ENCODE peak calls at places on chromosomes 2 and 18, in five cellular contexts. U is HL-60, X is adrenal gland, D is GM12878, I is RWPE2. L is an unnamed sample. For H3K27me3, the result is how much of the 10 kb centered on the place peaks cover.

GRCh38 chr2:107932483-107932882 is 53.8 kb upstream of the SLC5A7 start:
- DNase-seq in U (no peak), X (no peak), D (no peak), I (no peak), L (no peak)

GRCh38 chr2:20524412-20525040 is 77.7 kb downstream of the RHOB start:
- DNase-seq in U (no peak), X (peak), D (no peak), I (peak), L (peak)

GRCh38 chr18:70233974-70234373 is 28.5 kb upstream of the RTTN start:
- DNase-seq in U (no peak), X (no peak), D (no peak), I (no peak), L (no peak)

GRCh38 chr2:98388601-98389247 is 42.5 kb downstream of the CNGA3 start:
- DNase-seq in U (no peak), X (no peak), D (no peak), I (no peak), L (no peak)

GRCh38 chr18:68721681-68722583 is 7.0 kb upstream of the TMX3 start:
- DNase-seq in U (peak), X (no peak), D (peak), I (no peak), L (no peak)

GRCh38 chr2:19651466-19651865 is 250.3 kb downstream of the TTC32 start:
- DNase-seq in U (no peak), X (no peak), D (no peak), I (no peak), L (no peak)

GRCh38 chr2:207823865-207824264 is 54.2 kb upstream of the FZD5 start:
- DNase-seq in U (no peak), X (no peak), D (no peak), I (no peak), L (no peak)

GRCh38 chr2:38095996-38096861 is 20.3 kb upstream of the CYP1B1 start:
- DNase-seq in U (peak), X (no peak), D (no peak), I (no peak), L (peak)

GRCh38 chr2:1432726-1433125 is 19.5 kb downstream of the TPO start:
- DNase-seq in U (no peak), X (no peak), D (no peak), I (no peak), L (no peak)

GRCh38 chr18:55863876-55864275 is 275.9 kb upstream of the TCF4 start:
- DNase-seq in U (no peak), X (no peak), D (no peak), I (no peak), L (no peak)

GRCh38 chr2:460861-461260 is 173.0 kb upstream of the ALKAL2 start:
- DNase-seq in U (no peak), X (no peak), D (no peak), I (no peak), L (no peak)

GRCh38 chr18:12049983-12050811 is 43.4 kb upstream of the ANKRD62 start:
- DNase-seq in U (peak), X (no peak), D (peak), I (no peak), L (no peak)

GRCh38 chr18:36640005-36640952 is 188.5 kb downstream of the TPGS2 start:
- DNase-seq in U (no peak), X (peak), D (no peak), I (no peak), L (no peak)

GRCh38 chr2:70499253-70499652 is 54.4 kb downstream of the TGFA start:
- DNase-seq in U (no peak), X (no peak), D (no peak), I (no peak), L (no peak)

GRCh38 chr2:70498528-70498927 is 55.1 kb downstream of the TGFA start:
- DNase-seq in U (no peak), X (no peak), D (no peak), I (no peak), L (no peak)

GRCh38 chr2:70501215-70501614 is 52.4 kb downstream of the TGFA start:
- DNase-seq in U (no peak), X (no peak), D (no peak), I (no peak), L (no peak)

GRCh38 chr2:70496819-70497218 is 56.8 kb downstream of the TGFA start:
- DNase-seq in U (no peak), X (peak), D (no peak), I (no peak), L (no peak)

DNA sequence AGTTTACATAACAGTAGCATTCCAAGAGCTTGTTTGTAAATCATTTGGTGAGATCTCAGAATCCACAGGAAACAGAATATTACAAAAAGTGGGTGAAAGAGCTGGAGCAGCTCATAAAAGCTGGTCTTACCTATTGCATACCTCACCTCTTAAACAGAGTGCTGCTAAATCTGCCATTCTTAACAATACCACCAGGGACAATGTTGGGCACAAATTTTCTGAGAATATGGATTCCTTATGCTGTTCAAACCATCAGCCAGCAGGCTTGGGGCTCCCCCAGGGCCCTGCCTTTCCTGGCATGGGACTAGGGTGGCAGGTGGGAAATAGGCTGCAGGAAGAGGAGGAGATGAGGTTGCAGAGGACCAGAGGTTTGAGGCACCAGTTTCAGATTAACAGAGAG is 55.6 kb downstream of the TGFA start:
- DNase-seq in U (no peak), X (no peak), D (no peak), I (no peak), L (no peak)
- TF ChIP-seq CTCF in U (no peak), X (no peak), D (peak), I (peak), L (no peak)

GRCh38 chr2:12321017-12321641 is 395.6 kb upstream of the TRIB2 start:
- DNase-seq in U (no peak), X (peak), D (no peak), I (no peak), L (peak)

GRCh38 chr2:12318427-12319057 is 398.2 kb upstream of the TRIB2 start:
- DNase-seq in U (no peak), X (peak), D (no peak), I (no peak), L (no peak)

GRCh38 chr2:12321886-12322285 is 394.9 kb upstream of the TRIB2 start:
- DNase-seq in U (no peak), X (no peak), D (no peak), I (no peak), L (no peak)

GRCh38 chr2:12317853-12318426 is 398.8 kb upstream of the TRIB2 start:
- DNase-seq in U (no peak), X (peak), D (no peak), I (no peak), L (no peak)

GRCh38 chr2:12320027-12320734 is 396.6 kb upstream of the TRIB2 start:
- DNase-seq in U (no peak), X (peak), D (no peak), I (no peak), L (no peak)
- H3K27me3 ChIP-seq in U (under half), X (under half), D (under half), I (under half), L (under half)

GRCh38 chr2:157877761-157878400 is 1.8 kb upstream of the ACVR1 start:
- DNase-seq in U (no peak), X (no peak), D (no peak), I (no peak), L (no peak)

GRCh38 chr2:157874997-157875719 is 972 bp downstream of the ACVR1 start:
- DNase-seq in U (no peak), X (peak), D (no peak), I (no peak), L (peak)

GRCh38 chr2:157876771-157877108 is 610 bp upstream of the ACVR1 start:
- DNase-seq in U (no peak), X (no peak), D (no peak), I (no peak), L (no peak)

GRCh38 chr2:157875720-157876065 is 437 bp downstream of the ACVR1 start:
- DNase-seq in U (no peak), X (peak), D (no peak), I (no peak), L (no peak)

DNA sequence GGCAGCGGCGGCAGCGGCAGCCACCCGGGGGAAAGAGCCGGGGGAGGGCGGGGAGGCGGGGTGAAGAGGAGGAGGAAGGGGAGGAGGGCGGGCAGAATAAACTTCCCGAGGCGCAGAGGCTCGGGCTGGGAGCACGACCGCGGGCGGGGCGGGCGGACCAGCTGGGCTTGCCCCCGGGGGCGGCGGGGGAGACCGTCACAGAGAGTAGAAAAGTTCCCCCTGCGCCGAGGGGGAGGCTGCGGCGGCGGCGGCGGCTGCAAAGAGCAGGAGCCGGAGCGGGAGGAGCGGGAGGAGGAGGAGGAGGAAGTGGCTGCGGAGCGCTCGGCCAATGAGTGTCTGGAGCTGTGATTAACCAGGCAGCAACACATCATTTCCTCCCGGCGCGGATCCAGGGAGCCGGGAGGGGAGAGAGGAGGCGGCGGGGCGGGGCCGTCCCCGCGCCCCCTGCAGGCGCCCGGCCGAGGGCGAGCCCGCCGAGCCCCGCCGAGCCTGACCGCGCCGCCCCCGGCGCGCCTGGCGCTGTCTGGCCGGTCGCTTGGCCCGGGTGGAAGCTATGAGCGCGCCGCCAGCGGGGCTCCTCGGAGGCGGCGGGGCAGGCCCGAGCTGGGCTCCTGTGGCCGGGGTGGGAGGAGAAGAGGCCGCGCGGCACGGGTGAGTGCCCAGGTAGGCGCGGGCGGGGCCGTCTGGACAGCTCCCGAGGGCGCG is at the start of gene ACVR1:
- DNase-seq in U (peak), X (peak), D (no peak), I (peak), L (peak)
- TF ChIP-seq CTCF in U (no peak), X (peak), D (peak), I (peak), L (peak)

GRCh38 chr2:239746847-239747246 is 278.3 kb downstream of the NDUFA10 start:
- DNase-seq in U (no peak), X (no peak), D (no peak), I (no peak), L (no peak)

GRCh38 chr2:239744706-239745340 is 280.3 kb downstream of the NDUFA10 start:
- DNase-seq in U (no peak), X (no peak), D (no peak), I (no peak), L (no peak)

GRCh38 chr2:239747274-239747673 is 277.9 kb downstream of the NDUFA10 start:
- DNase-seq in U (peak), X (no peak), D (no peak), I (no peak), L (no peak)

GRCh38 chr2:239745790-239746308 is 279.3 kb downstream of the NDUFA10 start:
- DNase-seq in U (no peak), X (no peak), D (no peak), I (no peak), L (no peak)

DNA sequence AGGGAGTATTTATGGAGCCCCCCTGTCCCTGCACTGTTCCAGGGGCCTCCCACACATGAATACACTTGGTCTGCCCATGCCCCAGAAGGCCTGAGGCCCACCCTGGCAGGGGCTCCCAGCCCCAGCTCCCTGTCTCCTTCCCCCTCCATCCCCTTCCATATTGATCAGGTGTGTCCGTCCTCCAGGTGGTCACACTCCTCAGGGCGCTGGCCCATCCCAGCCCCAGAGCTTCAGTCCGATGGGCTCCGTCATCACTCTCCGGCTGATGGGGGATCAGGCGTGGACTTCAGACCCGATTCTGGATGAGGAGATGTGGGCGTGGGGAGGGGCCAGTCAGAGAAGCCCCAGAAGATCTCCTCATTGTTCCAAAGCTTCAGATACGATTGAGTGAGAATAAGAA is 279.8 kb downstream of the NDUFA10 start:
- DNase-seq in U (no peak), X (no peak), D (no peak), I (no peak), L (no peak)
- H3K27me3 ChIP-seq in U (under half), X (under half), D (under half), I (under half), L (under half)

GRCh38 chr18:77765468-77765867 is 515.8 kb downstream of the GALR1 start:
- DNase-seq in U (peak), X (peak), D (no peak), I (no peak), L (no peak)
- TF ChIP-seq CTCF in U (peak), X (peak), D (peak), I (peak), L (peak)

GRCh38 chr2:118837621-118838020 is 9.8 kb downstream of the EN1 start:
- DNase-seq in U (no peak), X (no peak), D (no peak), I (peak), L (no peak)

GRCh38 chr2:118835739-118836410 is 11.6 kb downstream of the EN1 start:
- DNase-seq in U (no peak), X (no peak), D (no peak), I (peak), L (peak)

GRCh38 chr2:118834901-118835738 is 12.3 kb downstream of the EN1 start:
- DNase-seq in U (no peak), X (no peak), D (no peak), I (peak), L (no peak)

GRCh38 chr2:118837067-118837466 is 10.4 kb downstream of the EN1 start:
- DNase-seq in U (no peak), X (no peak), D (no peak), I (peak), L (no peak)

GRCh38 chr2:118836411-118836930 is 11.0 kb downstream of the EN1 start:
- DNase-seq in U (no peak), X (no peak), D (no peak), I (no peak), L (no peak)
- H3K27me3 ChIP-seq in U (half or more), X (half or more), D (under half), I (half or more), L (under half)